ENCODE peak calls at places on chromosomes 1 and 21, in nine cellular contexts. U is activated CD8-positive, alpha-beta memory T cell treated with anti-CD3 and anti-CD28 coated beads for 1 hour; E is CD4-positive, alpha-beta memory T cell; X is CD8-positive, alpha-beta memory T cell; B is cardiac muscle cell; V is caudate nucleus; N is T-cell; Z is fibroblast of mammary gland; P is substantia nigra. A is an unnamed sample.

GRCh38 chr1:219066631-219067349 is 106.9 kb upstream of the LYPLAL1 start:
- DNase-seq in U (no peak), E (no peak), X (no peak), B (peak; percentile 36), V (no peak), N (no peak), Z (peak; percentile 72), P (no peak), A (no peak)

GRCh38 chr21:33821580-33822322 is 93.9 kb downstream of the ATP5PO start:
- DNase-seq in U (no peak), E (no peak), X (no peak), B (no peak), V (no peak), N (no peak), Z (no peak), P (no peak), A (no peak)

GRCh38 chr1:23169727-23170335 is 1.2 kb upstream of the LUZP1 start:
- DNase-seq in U (no peak), E (no peak), X (no peak), B (no peak), V (no peak), N (peak; percentile 18), Z (peak; percentile 98), P (peak; percentile 63), A (no peak)

GRCh38 chr1:30183006-30183405 is 540.4 kb downstream of the MATN1 start:
- DNase-seq in U (no peak), E (no peak), X (no peak), B (no peak), V (no peak), N (no peak), Z (no peak), P (no peak), A (no peak)

GRCh38 chr1:244199883-244200282 is 148.8 kb downstream of the ZBTB18 start:
- DNase-seq in U (no peak), E (no peak), X (no peak), B (no peak), V (no peak), N (no peak), Z (no peak), P (no peak), A (no peak)

GRCh38 chr1:56237491-56238064 is 341.8 kb downstream of the PLPP3 start:
- DNase-seq in U (no peak), E (no peak), X (no peak), B (no peak), V (no peak), N (no peak), Z (no peak), P (no peak), A (no peak)

GRCh38 chr1:47575855-47576757 is 138.3 kb downstream of the FOXD2 start:
- DNase-seq in U (no peak), E (no peak), X (no peak), B (no peak), V (no peak), N (no peak), Z (peak; percentile 41), P (no peak), A (no peak)

GRCh38 chr1:23100074-23100748 is 68.4 kb downstream of the LUZP1 start:
- DNase-seq in U (no peak), E (peak; percentile 82), X (peak; percentile 42), B (no peak), V (no peak), N (peak; percentile 46), Z (peak; percentile 97), P (peak; percentile 37), A (peak; percentile 15)

GRCh38 chr1:227355542-227356270 is 37.4 kb upstream of the CDC42BPA start:
- DNase-seq in U (no peak), E (no peak), X (no peak), B (no peak), V (no peak), N (no peak), Z (no peak), P (no peak), A (no peak)

GRCh38 chr1:61925591-61926298 is 183.5 kb downstream of the PATJ start:
- DNase-seq in U (no peak), E (no peak), X (no peak), B (no peak), V (no peak), N (no peak), Z (no peak), P (no peak), A (no peak)

GRCh38 chr1:26468911-26469310 is 3.3 kb upstream of the HMGN2 start:
- DNase-seq in U (no peak), E (no peak), X (no peak), B (no peak), V (peak; percentile 8), N (no peak), Z (no peak), P (peak; percentile 25), A (no peak)

GRCh38 chr21:16073571-16073970 is 343.8 kb downstream of the USP25 start:
- DNase-seq in U (no peak), E (no peak), X (no peak), B (no peak), V (no peak), N (no peak), Z (peak; percentile 41), P (no peak), A (no peak)

GRCh38 chr1:100440075-100440809 is 87.9 kb downstream of the CDC14A start:
- DNase-seq in U (peak; percentile 41), E (peak; percentile 94), X (peak; percentile 72), B (no peak), V (no peak), N (peak; percentile 82), Z (no peak), P (no peak), A (peak; percentile 70)

GRCh38 chr1:202154766-202155477 is 5.5 kb downstream of the PTPN7 start:
- DNase-seq in U (no peak), E (peak; percentile 70), X (peak; percentile 39), B (peak; percentile 81), V (peak; percentile 35), N (peak; percentile 64), Z (peak; percentile 72), P (no peak), A (no peak)